ENCODE peak calls at places on chromosomes 12 and 14, in five cellular contexts. M is kidney epithelial cell, R is GM23338, I is endothelial cell, A is foreskin fibroblast. B is an unnamed sample.

GRCh38 chr12:89884917-89885316 is 176.3 kb upstream of the ATP2B1 start:
- DNase-seq in M (no peak), R (no peak), I (no peak), A (no peak), B (no peak)

GRCh38 chr12:31736472-31736871 is 7.7 kb upstream of the AMN1 start:
- DNase-seq in M (peak), R (no peak), I (no peak), A (peak), B (no peak)

GRCh38 chr12:98446716-98447115 is 68.7 kb upstream of the TMPO start:
- DNase-seq in M (no peak), R (no peak), I (no peak), A (no peak), B (no peak)

GRCh38 chr14:65750906-65751305 is 338.4 kb downstream of the FUT8 start:
- DNase-seq in M (no peak), R (no peak), I (no peak), A (no peak), B (no peak)

GRCh38 chr12:131990066-131990979 is 40.6 kb downstream of the EP400 start:
- DNase-seq in M (no peak), R (peak), I (no peak), A (no peak), B (no peak)

GRCh38 chr12:65685514-65685913 is 138.8 kb upstream of the HMGA2 start:
- DNase-seq in M (no peak), R (peak), I (no peak), A (peak), B (no peak)

GRCh38 chr12:131437706-131438210 is 273.1 kb upstream of the SFSWAP start:
- DNase-seq in M (no peak), R (no peak), I (no peak), A (no peak), B (no peak)

GRCh38 chr12:131892711-131893604 is 1.5 kb upstream of the ULK1 start:
- DNase-seq in M (no peak), R (no peak), I (no peak), A (no peak), B (no peak)

GRCh38 chr12:47591795-47592194 is 114.0 kb downstream of the RPAP3 start:
- DNase-seq in M (no peak), R (no peak), I (no peak), A (no peak), B (no peak)

GRCh38 chr14:80055912-80056801 is 155.1 kb downstream of the DIO2 start:
- DNase-seq in M (peak), R (peak), I (peak), A (peak), B (no peak)

GRCh38 chr12:49537709-49538601 is 875 bp upstream of the KCNH3 start:
- DNase-seq in M (no peak), R (peak), I (no peak), A (no peak), B (no peak)

GRCh38 chr14:77027538-77028383 is 747 bp downstream of the IRF2BPL start:
- DNase-seq in M (no peak), R (peak), I (peak), A (peak), B (no peak)

GRCh38 chr12:117105902-117106301 is 6.7 kb upstream of the TESC start:
- DNase-seq in M (no peak), R (no peak), I (no peak), A (no peak), B (no peak)

GRCh38 chr14:97198813-97199212 is 401.6 kb downstream of the VRK1 start:
- DNase-seq in M (no peak), R (no peak), I (no peak), A (no peak), B (no peak)

GRCh38 chr14:50007123-50007903 is 109.1 kb downstream of the VCPKMT start:
- DNase-seq in M (no peak), R (peak), I (no peak), A (no peak), B (no peak)

GRCh38 chr14:75981826-75982723 is at the start of gene TGFB3:
- DNase-seq in M (peak), R (peak), I (peak), A (peak), B (peak)

GRCh38 chr12:29072631-29073030 is 76.4 kb upstream of the FAR2 start:
- DNase-seq in M (peak), R (peak), I (no peak), A (no peak), B (no peak)

GRCh38 chr14:100902295-100902694 is 1.2 kb downstream of the RTL1 start:
- DNase-seq in M (no peak), R (peak), I (no peak), A (no peak), B (no peak)

GRCh38 chr14:103130017-103130764 is 6.9 kb downstream of the TNFAIP2 start:
- DNase-seq in M (no peak), R (no peak), I (no peak), A (no peak), B (no peak)

GRCh38 chr14:39266589-39266870 is 32.8 kb downstream of the MIA2 start:
- DNase-seq in M (no peak), R (no peak), I (peak), A (peak), B (no peak)

GRCh38 chr12:15728118-15728598 is 61.0 kb downstream of the EPS8 start:
- DNase-seq in M (peak), R (no peak), I (no peak), A (peak), B (no peak)

GRCh38 chr14:30559638-30560071 is 697 bp downstream of the G2E3 start:
- DNase-seq in M (no peak), R (peak), I (no peak), A (no peak), B (no peak)

GRCh38 chr12:615620-616019 is 47.6 kb downstream of the NINJ2 start:
- DNase-seq in M (no peak), R (no peak), I (no peak), A (no peak), B (no peak)

GRCh38 chr14:93249128-93249831 is 42.2 kb downstream of the UBR7 start:
- DNase-seq in M (no peak), R (no peak), I (no peak), A (no peak), B (no peak)

GRCh38 chr14:51938137-51938536 is 51.2 kb upstream of the RTRAF start:
- DNase-seq in M (no peak), R (no peak), I (no peak), A (no peak), B (no peak)

GRCh38 chr14:51939727-51940126 is 49.6 kb upstream of the RTRAF start:
- DNase-seq in M (no peak), R (no peak), I (no peak), A (no peak), B (no peak)

GRCh38 chr14:51939211-51939705 is 50.1 kb upstream of the RTRAF start:
- DNase-seq in M (no peak), R (no peak), I (no peak), A (no peak), B (no peak)

GRCh38 chr14:51942971-51943370 is 46.4 kb upstream of the RTRAF start:
- DNase-seq in M (no peak), R (no peak), I (no peak), A (no peak), B (no peak)
- TF ChIP-seq CTCF in M (no peak), R (no peak), I (no peak), A (no peak), B (no peak)

DNA sequence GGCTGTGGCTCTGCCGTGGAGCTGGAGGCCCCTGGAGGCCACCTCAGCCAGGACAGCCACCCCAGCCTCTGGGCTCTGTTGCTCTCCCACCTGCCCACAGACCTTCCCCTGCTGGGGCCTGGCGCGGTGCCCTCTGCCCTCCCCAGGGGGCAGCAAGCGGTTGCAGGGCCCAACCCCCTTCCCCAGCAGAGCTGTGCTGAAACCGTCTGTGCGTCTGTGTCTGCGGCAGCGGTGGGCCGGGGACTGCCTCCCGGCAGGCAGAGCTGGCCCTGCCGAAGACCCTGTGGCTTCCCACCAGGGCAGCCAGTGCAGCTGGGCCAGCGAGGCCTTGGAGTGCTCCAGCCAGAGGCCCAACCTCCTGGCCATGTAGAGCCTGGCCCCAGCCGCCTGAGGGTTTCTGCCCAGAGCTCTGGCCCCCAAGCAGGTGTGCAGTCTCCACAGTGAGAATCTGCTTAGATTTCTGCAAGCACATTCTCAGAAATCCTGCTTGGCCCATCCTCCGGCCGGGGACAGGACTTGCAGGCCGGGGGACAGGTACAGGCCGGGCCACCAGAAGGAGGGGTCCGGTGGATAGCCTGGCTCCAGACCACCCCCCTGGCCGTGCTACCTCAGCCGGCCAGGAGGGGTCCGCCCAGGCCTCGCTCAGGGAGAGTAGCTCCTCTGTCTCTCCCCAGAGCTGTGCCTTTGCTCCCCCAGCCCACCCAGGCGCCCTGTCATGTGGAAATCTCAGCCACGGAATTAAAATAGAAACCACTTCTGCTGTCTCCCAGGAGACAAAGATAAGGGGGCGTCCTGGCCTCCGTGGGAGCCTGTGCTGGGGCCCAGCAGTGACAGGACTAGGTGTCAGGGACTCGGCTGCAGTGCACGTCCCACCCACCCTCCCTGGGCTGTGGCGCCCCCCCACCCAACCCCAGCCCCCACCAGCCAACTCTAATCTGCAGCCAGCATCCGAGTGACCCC is 3.5 kb upstream of the CRIP2 start:
- DNase-seq in M (no peak), R (peak), I (peak), A (no peak), B (no peak)
- TF ChIP-seq CTCF in M (peak), R (peak), I (peak), A (no peak), B (no peak)

DNA sequence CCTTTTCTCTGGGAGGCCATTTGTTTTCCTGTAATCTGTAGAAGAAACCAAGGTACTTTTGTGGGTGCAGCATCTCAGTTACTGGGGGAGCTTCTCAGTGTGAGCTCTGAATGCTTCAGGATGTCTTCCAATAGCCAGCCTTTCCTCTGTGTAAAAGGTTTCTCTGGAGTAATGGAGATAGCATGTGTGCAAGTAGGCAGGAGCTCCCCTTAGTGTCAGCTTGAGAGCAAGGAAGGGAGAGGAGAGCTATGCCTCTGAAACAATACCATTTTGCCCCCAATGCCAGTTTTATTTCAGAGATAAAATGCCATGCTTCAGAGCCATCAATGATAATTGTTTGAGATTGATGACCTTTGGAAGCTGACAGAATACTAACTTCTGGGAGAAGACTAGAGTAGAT is 125.5 kb downstream of the CRADD start:
- DNase-seq in M (no peak), R (peak), I (no peak), A (peak), B (no peak)
- TF ChIP-seq CTCF in M (peak), R (no peak), I (no peak), A (peak), B (peak)

DNA sequence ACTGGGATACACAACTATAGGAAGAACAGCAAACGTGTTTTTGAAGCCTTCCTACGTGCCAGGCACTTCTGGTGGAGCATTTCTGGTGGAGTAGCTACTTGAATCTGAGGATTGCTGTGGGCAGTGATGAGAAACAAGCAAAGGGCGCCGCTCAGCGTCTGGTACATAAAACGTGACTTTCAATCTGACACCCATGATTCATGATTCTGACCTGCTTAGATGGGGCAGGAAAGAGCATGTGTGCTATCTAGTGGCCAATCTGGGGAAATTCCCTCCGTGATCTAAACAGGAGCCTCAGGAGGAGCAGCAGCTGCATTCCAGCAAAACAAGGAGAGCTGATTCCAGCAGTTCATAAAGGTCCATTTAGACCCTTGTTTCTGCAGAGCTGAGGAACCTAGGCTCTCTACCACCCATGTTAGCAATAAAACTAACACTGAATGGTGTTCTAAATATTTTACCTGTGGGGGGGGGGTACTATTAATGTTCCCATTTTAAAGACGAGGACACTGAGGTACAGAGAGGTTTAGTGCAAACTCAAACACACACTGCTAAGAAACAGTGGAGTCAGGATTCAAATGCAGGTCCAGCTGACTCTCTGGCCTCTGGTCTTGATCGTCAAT is 37.8 kb downstream of the PAH start:
- DNase-seq in M (peak), R (peak), I (peak), A (peak), B (peak)
- TF ChIP-seq CTCF in M (peak), R (peak), I (no peak), A (peak), B (peak)

GRCh38 chr12:2386566-2386965 is 333.8 kb downstream of the CACNA1C start:
- DNase-seq in M (no peak), R (no peak), I (no peak), A (no peak), B (no peak)

GRCh38 chr12:2383276-2384028 is 330.7 kb downstream of the CACNA1C start:
- DNase-seq in M (no peak), R (no peak), I (no peak), A (no peak), B (peak)

GRCh38 chr12:2385529-2385928 is 332.7 kb downstream of the CACNA1C start:
- DNase-seq in M (no peak), R (no peak), I (no peak), A (no peak), B (no peak)

GRCh38 chr12:2384029-2384386 is 331.2 kb downstream of the CACNA1C start:
- DNase-seq in M (no peak), R (no peak), I (no peak), A (no peak), B (no peak)

DNA sequence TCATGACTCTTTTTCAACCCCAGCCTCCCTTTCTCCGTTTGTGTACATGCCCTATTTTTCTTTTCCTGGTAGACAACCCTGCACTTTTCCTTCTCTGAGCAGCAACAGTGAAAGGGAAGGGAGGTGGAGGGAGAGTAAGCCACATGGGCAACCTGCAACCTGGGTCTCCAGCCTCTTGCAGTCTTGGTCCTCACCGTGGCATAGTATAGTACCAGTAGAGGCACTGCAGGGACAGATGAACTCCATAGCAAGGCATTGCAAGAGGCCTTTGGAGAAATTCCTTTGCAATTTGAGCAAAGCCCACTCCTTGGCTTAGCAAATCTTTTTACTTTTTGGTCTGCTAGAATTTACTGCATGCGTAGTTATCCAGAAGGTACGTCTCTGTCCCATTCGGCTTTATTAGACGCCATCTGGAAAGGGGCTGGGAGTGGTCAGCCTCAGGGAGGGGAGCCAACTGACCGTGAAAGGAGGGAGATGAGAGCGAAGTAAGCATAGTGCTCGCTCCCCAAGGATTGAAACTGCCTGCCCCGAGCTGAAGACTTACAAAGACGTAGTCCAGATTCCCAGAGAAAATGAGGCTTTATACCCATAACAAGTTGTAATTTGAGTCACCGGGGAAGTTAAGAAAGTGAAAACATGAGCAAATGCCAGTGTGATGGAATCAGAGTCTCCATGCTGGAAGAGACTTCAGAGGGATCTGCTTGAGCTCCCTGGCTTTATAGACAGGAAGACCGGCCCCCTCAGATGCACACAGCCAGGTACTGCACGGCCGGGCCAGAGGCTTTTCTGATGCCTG is 331.9 kb downstream of the CACNA1C start:
- DNase-seq in M (peak), R (no peak), I (no peak), A (peak), B (no peak)
- TF ChIP-seq CTCF in M (peak), R (no peak), I (no peak), A (peak), B (no peak)

GRCh38 chr12:92473564-92473963 is 229.2 kb upstream of the PLEKHG7 start:
- DNase-seq in M (no peak), R (no peak), I (no peak), A (no peak), B (no peak)

GRCh38 chr12:92469837-92470236 is 233.0 kb upstream of the PLEKHG7 start:
- DNase-seq in M (peak), R (no peak), I (no peak), A (no peak), B (no peak)

GRCh38 chr12:92470608-92471021 is 232.2 kb upstream of the PLEKHG7 start:
- DNase-seq in M (no peak), R (no peak), I (no peak), A (no peak), B (no peak)

GRCh38 chr12:92471551-92471950 is 231.2 kb upstream of the PLEKHG7 start:
- DNase-seq in M (no peak), R (no peak), I (no peak), A (no peak), B (no peak)

GRCh38 chr12:92472198-92472597 is 230.6 kb upstream of the PLEKHG7 start:
- DNase-seq in M (no peak), R (no peak), I (no peak), A (no peak), B (no peak)
- TF ChIP-seq CTCF in M (no peak), R (no peak), I (no peak), A (no peak), B (no peak)

DNA sequence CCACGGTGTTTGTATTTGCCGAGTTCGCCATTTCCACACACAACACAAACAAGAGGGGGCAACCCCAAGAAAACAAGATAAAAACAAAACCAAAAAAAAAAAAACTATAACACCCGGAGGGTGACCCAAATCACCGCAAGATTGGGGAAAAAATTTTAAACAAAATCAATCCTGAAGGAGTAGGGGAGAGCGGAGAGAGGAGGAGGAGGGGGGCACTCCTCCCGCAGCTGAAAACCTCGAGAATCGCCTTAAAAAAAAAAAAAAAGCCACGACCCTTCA is 332 bp downstream of the GTF2A1 start:
- DNase-seq in M (no peak), R (no peak), I (no peak), A (no peak), B (no peak)
- TF ChIP-seq CTCF in M (no peak), R (no peak), I (no peak), A (no peak), B (no peak)

GRCh38 chr14:71995741-71996140 is 63.5 kb downstream of the RGS6 start:
- DNase-seq in M (no peak), R (no peak), I (no peak), A (no peak), B (no peak)
- TF ChIP-seq CTCF in M (no peak), R (no peak), I (no peak), A (no peak), B (no peak)